ENCODE peak calls at places on chromosomes 6 and 20, in nine cellular contexts. O is GM23338, B is cardiac fibroblast, R is mucosa of descending colon, A is fibroblast of lung, D is cardiac muscle cell, V is IMR-90, N is kidney epithelial cell, X is neural crest cell. L is an unnamed sample.

GRCh38 chr6:79250107-79250514 is 15.6 kb upstream of the HMGN3 start:
- DNase-seq in O (peak; percentile 66), B (peak; percentile 15), R (no peak), A (no peak), D (no peak), V (no peak), N (no peak), X (no peak), L (no peak)

GRCh38 chr6:156928972-156929371 is 151.8 kb downstream of the ARID1B start:
- DNase-seq in O (no peak), B (no peak), R (no peak), A (no peak), D (no peak), V (no peak), N (no peak), X (no peak), L (no peak)

GRCh38 chr6:157528931-157529653 is 148.1 kb downstream of the ZDHHC14 start:
- DNase-seq in O (no peak), B (peak; percentile 48), R (no peak), A (peak; percentile 27), D (peak; percentile 53), V (no peak), N (peak; percentile 66), X (no peak), L (no peak)

GRCh38 chr6:149963212-149963461 is 606 bp upstream of the ULBP1 start:
- DNase-seq in O (peak; percentile 62), B (peak; percentile 21), R (no peak), A (peak; percentile 55), D (peak; percentile 40), V (peak; percentile 40), N (peak; percentile 41), X (peak; percentile 41), L (no peak)

GRCh38 chr6:43376551-43376981 is 7.1 kb upstream of the ZNF318 start:
- DNase-seq in O (no peak), B (no peak), R (no peak), A (no peak), D (no peak), V (peak; percentile 59), N (no peak), X (no peak), L (no peak)

GRCh38 chr6:72653032-72653431 is 31.2 kb downstream of the KCNQ5 start:
- DNase-seq in O (no peak), B (no peak), R (no peak), A (no peak), D (no peak), V (no peak), N (peak; percentile 4), X (no peak), L (no peak)

GRCh38 chr6:106309766-106310373 is 15.7 kb downstream of the ATG5 start:
- DNase-seq in O (no peak), B (peak; percentile 43), R (no peak), A (peak; percentile 50), D (peak; percentile 40), V (peak; percentile 8), N (peak; percentile 35), X (no peak), L (no peak)

GRCh38 chr20:57560554-57561355 is at the start of gene PCK1:
- DNase-seq in O (no peak), B (peak; percentile 15), R (peak; percentile 98), A (no peak), D (peak; percentile 51), V (peak; percentile 1), N (peak; percentile 54), X (no peak), L (no peak)

GRCh38 chr6:38973178-38974057 is 75.2 kb upstream of the GLP1R start:
- DNase-seq in O (peak; percentile 77), B (peak; percentile 76), R (peak; percentile 49), A (peak; percentile 67), D (peak; percentile 78), V (peak; percentile 79), N (peak; percentile 59), X (no peak), L (no peak)

GRCh38 chr6:52515219-52515960 is 61.5 kb downstream of the TRAM2 start:
- DNase-seq in O (no peak), B (no peak), R (no peak), A (peak; percentile 60), D (no peak), V (peak; percentile 75), N (no peak), X (no peak), L (no peak)

GRCh38 chr6:89895273-89895874 is 1.1 kb downstream of the GJA10 start:
- DNase-seq in O (peak; percentile 84), B (peak; percentile 63), R (peak; percentile 29), A (peak; percentile 62), D (peak; percentile 74), V (peak; percentile 69), N (peak; percentile 42), X (peak; percentile 42), L (no peak)

GRCh38 chr20:25204550-25205276 is 9.2 kb downstream of the ENTPD6 start:
- DNase-seq in O (no peak), B (no peak), R (no peak), A (no peak), D (no peak), V (no peak), N (no peak), X (no peak), L (no peak)

GRCh38 chr20:1663917-1664316 is 6.3 kb upstream of the SIRPG start:
- DNase-seq in O (no peak), B (no peak), R (no peak), A (peak; percentile 24), D (no peak), V (peak; percentile 1), N (no peak), X (no peak), L (no peak)

GRCh38 chr20:19451591-19452295 is 239.3 kb downstream of the SLC24A3 start:
- DNase-seq in O (no peak), B (no peak), R (no peak), A (no peak), D (no peak), V (no peak), N (no peak), X (no peak), L (no peak)

GRCh38 chr6:130070747-130071146 is 52.4 kb downstream of the L3MBTL3 start:
- DNase-seq in O (no peak), B (no peak), R (no peak), A (peak; percentile 36), D (no peak), V (no peak), N (no peak), X (no peak), L (no peak)

GRCh38 chr6:130075879-130076278 is 57.5 kb downstream of the L3MBTL3 start:
- DNase-seq in O (no peak), B (no peak), R (no peak), A (peak; percentile 16), D (no peak), V (peak; percentile 8), N (no peak), X (no peak), L (no peak)

DNA sequence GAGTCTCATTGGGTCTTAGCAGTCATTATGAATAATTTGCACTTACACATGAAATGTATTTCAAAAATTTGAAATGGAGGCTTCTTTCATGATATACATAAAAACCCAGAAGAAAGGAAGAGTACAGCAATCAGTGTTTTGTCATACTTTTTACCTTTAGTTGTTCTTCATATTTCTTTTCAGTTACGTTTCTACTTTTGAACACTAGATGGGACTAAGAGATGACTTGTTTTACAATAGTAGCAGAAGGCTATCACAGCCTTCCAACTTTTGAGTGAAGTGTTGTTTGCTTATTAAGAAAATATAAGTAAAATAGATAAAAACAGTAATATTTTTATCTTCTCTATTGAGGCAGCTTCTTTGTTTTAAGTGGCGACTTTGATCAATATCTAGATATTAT is 58.1 kb downstream of the L3MBTL3 start:
- DNase-seq in O (no peak), B (peak; percentile 12), R (no peak), A (peak; percentile 3), D (no peak), V (peak; percentile 13), N (no peak), X (no peak), L (no peak)
- TF ChIP-seq CTCF in O (peak; percentile 42), B (no peak), R (no peak), A (peak; percentile 33), D (no peak), V (peak; percentile 33), N (no peak), X (peak; percentile 25), L (no peak)

GRCh38 chr6:166999145-166999844 is at the start of gene CEP43:
- DNase-seq in O (peak; percentile 96), B (peak; percentile 98), R (peak; percentile 94), A (peak; percentile 90), D (peak; percentile 98), V (peak; percentile 93), N (no peak), X (peak; percentile 92), L (peak; percentile 95)
- TF ChIP-seq CTCF in O (no peak), B (no peak), R (peak; percentile 34), A (no peak), D (no peak), V (no peak), N (no peak), X (no peak), L (no peak)

GRCh38 chr6:117514655-117515054 is 32.2 kb downstream of the DCBLD1 start:
- DNase-seq in O (no peak), B (no peak), R (no peak), A (no peak), D (no peak), V (no peak), N (no peak), X (no peak), L (no peak)

GRCh38 chr6:117513778-117514371 is 31.4 kb downstream of the DCBLD1 start:
- DNase-seq in O (no peak), B (no peak), R (no peak), A (peak; percentile 53), D (no peak), V (no peak), N (no peak), X (no peak), L (no peak)

GRCh38 chr6:117512056-117512828 is 29.8 kb downstream of the DCBLD1 start:
- DNase-seq in O (no peak), B (no peak), R (no peak), A (peak; percentile 69), D (no peak), V (no peak), N (no peak), X (no peak), L (no peak)

GRCh38 chr6:117515326-117515725 is 32.9 kb downstream of the DCBLD1 start:
- DNase-seq in O (no peak), B (no peak), R (no peak), A (peak; percentile 68), D (no peak), V (peak; percentile 51), N (no peak), X (no peak), L (no peak)

DNA sequence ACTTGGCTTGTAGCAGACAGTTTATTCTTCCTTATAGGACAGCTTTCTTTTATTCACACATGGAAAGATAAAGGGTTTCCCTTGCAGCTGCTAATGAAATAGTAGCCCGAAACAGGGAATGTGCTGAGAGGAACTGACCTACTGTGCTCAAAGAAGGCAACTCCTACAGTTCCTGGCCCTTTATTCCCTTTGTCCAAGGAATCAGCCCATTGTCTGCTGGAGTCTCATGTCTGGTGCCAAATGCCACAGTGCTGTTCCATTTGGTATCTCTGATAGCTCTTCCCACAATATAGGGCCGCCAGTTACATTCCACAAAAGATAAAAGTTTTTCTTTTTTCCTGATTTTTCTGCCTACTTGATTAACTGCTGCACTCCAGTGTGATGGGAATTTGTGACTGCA is 30.7 kb downstream of the DCBLD1 start:
- DNase-seq in O (peak; percentile 17), B (peak; percentile 39), R (no peak), A (no peak), D (peak; percentile 42), V (no peak), N (no peak), X (no peak), L (no peak)
- TF ChIP-seq CTCF in O (no peak), B (no peak), R (no peak), A (no peak), D (no peak), V (no peak), N (no peak), X (no peak), L (no peak)

GRCh38 chr6:135411339-135411738 is 86.2 kb downstream of the AHI1 start:
- DNase-seq in O (no peak), B (peak; percentile 6), R (peak; percentile 10), A (no peak), D (no peak), V (no peak), N (no peak), X (no peak), L (no peak)
- TF ChIP-seq CTCF in O (no peak), B (peak; percentile 22), R (no peak), A (peak; percentile 26), D (peak; percentile 28), V (peak; percentile 24), N (peak; percentile 2), X (peak; percentile 56), L (no peak)